ENCODE peak calls at places on chromosomes 16 and 17, in six cellular contexts. X, E, O, B, W and Z are unnamed samples.

GRCh38 chr16:20897253-20897896 is 2.8 kb downstream of the DCUN1D3 start:
- DNase-seq in X (no peak), E (no peak), O (no peak), B (no peak), W (no peak), Z (no peak)

GRCh38 chr16:35308674-35309073 is 1849.3 kb downstream of the TP53TG3F start:
- DNase-seq in X (peak), E (no peak), O (no peak), B (no peak), W (no peak), Z (no peak)

GRCh38 chr17:48056246-48056745 is 8.1 kb downstream of the NFE2L1 start:
- DNase-seq in X (no peak), E (no peak), O (no peak), B (no peak), W (no peak), Z (no peak)

GRCh38 chr16:88591577-88592021 is 21.4 kb downstream of the ZC3H18 start:
- DNase-seq in X (peak), E (peak), O (peak), B (no peak), W (peak), Z (no peak)

GRCh38 chr17:37134050-37134449 is 185.3 kb downstream of the AATF start:
- DNase-seq in X (no peak), E (no peak), O (no peak), B (no peak), W (no peak), Z (no peak)

GRCh38 chr17:13581925-13582324 is 19.8 kb downstream of the HS3ST3A1 start:
- DNase-seq in X (no peak), E (no peak), O (no peak), B (no peak), W (no peak), Z (no peak)

GRCh38 chr17:41340934-41341861 is 9.4 kb downstream of the KRT33A start:
- DNase-seq in X (no peak), E (no peak), O (no peak), B (no peak), W (no peak), Z (no peak)

GRCh38 chr17:64152428-64153125 is 22.6 kb upstream of the ERN1 start:
- DNase-seq in X (no peak), E (peak), O (no peak), B (no peak), W (no peak), Z (no peak)

GRCh38 chr16:19607610-19608280 is 52.2 kb downstream of the VPS35L start:
- DNase-seq in X (no peak), E (no peak), O (no peak), B (no peak), W (no peak), Z (no peak)

GRCh38 chr17:78358538-78359215 is 1.2 kb downstream of the SOCS3 start:
- DNase-seq in X (no peak), E (no peak), O (peak), B (no peak), W (peak), Z (peak)

GRCh38 chr17:68198931-68199836 is 48.7 kb upstream of the AMZ2 start:
- DNase-seq in X (no peak), E (peak), O (no peak), B (peak), W (peak), Z (no peak)

GRCh38 chr17:56908061-56908542 is 5.7 kb downstream of the TRIM25 start:
- DNase-seq in X (peak), E (no peak), O (peak), B (no peak), W (peak), Z (no peak)

GRCh38 chr17:37830151-37830993 is 85.5 kb upstream of the HNF1B start:
- DNase-seq in X (no peak), E (no peak), O (no peak), B (no peak), W (peak), Z (no peak)

GRCh38 chr17:49730078-49730786 is 22.5 kb upstream of the SLC35B1 start:
- DNase-seq in X (peak), E (peak), O (peak), B (no peak), W (no peak), Z (no peak)

GRCh38 chr17:45227101-45227591 is 5.5 kb downstream of the FMNL1 start:
- DNase-seq in X (no peak), E (no peak), O (no peak), B (no peak), W (no peak), Z (no peak)

DNA sequence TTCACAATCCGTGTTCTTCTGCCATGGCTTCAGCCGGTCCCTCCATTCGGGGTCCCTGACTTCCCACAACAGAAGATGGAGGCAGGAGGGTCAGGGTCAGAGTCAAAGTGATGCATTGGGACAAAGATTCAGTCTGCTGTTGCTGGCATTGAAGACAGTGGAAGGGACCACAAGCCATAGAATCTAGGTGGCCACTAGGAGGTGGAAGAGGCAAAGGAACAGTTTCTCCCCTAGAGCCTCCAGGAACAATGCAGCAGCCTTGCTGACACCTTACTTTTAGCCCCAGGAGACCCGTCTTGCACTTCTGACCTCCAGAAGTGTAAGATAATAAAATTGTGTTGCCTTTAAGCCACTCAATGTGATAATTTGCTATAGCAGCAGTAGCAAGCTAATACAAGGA is 55.9 kb downstream of the MFSD11 start:
- DNase-seq in X (no peak), E (no peak), O (no peak), B (peak), W (peak), Z (peak)
- TF ChIP-seq CTCF in X (no peak), E (no peak), O (no peak), B (no peak), W (peak), Z (peak)

GRCh38 chr17:61581611-61582349 is 9.2 kb downstream of the NACA2 start:
- DNase-seq in X (no peak), E (no peak), O (no peak), B (no peak), W (no peak), Z (no peak)

GRCh38 chr17:61583660-61584264 is 7.3 kb downstream of the NACA2 start:
- DNase-seq in X (no peak), E (no peak), O (no peak), B (no peak), W (no peak), Z (no peak)

GRCh38 chr17:61582593-61582992 is 8.4 kb downstream of the NACA2 start:
- DNase-seq in X (no peak), E (no peak), O (no peak), B (no peak), W (no peak), Z (no peak)

GRCh38 chr17:61584266-61584665 is 6.8 kb downstream of the NACA2 start:
- DNase-seq in X (no peak), E (no peak), O (no peak), B (no peak), W (no peak), Z (no peak)

GRCh38 chr17:61583242-61583641 is 7.8 kb downstream of the NACA2 start:
- DNase-seq in X (no peak), E (no peak), O (no peak), B (no peak), W (peak), Z (peak)
- TF ChIP-seq CTCF in X (no peak), E (no peak), O (no peak), B (peak), W (peak), Z (peak)

GRCh38 chr17:74858672-74859438 is 830 bp downstream of the GRIN2C start:
- DNase-seq in X (no peak), E (no peak), O (no peak), B (no peak), W (no peak), Z (no peak)

GRCh38 chr17:74860999-74861553 is 1.4 kb upstream of the GRIN2C start:
- DNase-seq in X (no peak), E (no peak), O (no peak), B (no peak), W (no peak), Z (no peak)

GRCh38 chr17:74860229-74860998 is 729 bp upstream of the GRIN2C start:
- DNase-seq in X (no peak), E (no peak), O (no peak), B (no peak), W (peak), Z (peak)

GRCh38 chr17:74861554-74862107 is 1.9 kb upstream of the GRIN2C start:
- DNase-seq in X (no peak), E (no peak), O (no peak), B (no peak), W (no peak), Z (no peak)

GRCh38 chr17:74859439-74860228 is at the start of gene GRIN2C:
- DNase-seq in X (no peak), E (no peak), O (no peak), B (peak), W (peak), Z (peak)
- TF ChIP-seq CTCF in X (no peak), E (no peak), O (peak), B (peak), W (peak), Z (peak)

GRCh38 chr17:4815043-4815675 is 8.2 kb downstream of the PLD2 start:
- DNase-seq in X (no peak), E (no peak), O (no peak), B (no peak), W (no peak), Z (no peak)
- TF ChIP-seq CTCF in X (no peak), E (no peak), O (peak), B (no peak), W (no peak), Z (peak)

GRCh38 chr17:35242805-35243458 is at the start of gene SLFN5:
- DNase-seq in X (peak), E (peak), O (peak), B (peak), W (peak), Z (peak)
- TF ChIP-seq CTCF in X (no peak), E (no peak), O (no peak), B (no peak), W (no peak), Z (no peak)

DNA sequence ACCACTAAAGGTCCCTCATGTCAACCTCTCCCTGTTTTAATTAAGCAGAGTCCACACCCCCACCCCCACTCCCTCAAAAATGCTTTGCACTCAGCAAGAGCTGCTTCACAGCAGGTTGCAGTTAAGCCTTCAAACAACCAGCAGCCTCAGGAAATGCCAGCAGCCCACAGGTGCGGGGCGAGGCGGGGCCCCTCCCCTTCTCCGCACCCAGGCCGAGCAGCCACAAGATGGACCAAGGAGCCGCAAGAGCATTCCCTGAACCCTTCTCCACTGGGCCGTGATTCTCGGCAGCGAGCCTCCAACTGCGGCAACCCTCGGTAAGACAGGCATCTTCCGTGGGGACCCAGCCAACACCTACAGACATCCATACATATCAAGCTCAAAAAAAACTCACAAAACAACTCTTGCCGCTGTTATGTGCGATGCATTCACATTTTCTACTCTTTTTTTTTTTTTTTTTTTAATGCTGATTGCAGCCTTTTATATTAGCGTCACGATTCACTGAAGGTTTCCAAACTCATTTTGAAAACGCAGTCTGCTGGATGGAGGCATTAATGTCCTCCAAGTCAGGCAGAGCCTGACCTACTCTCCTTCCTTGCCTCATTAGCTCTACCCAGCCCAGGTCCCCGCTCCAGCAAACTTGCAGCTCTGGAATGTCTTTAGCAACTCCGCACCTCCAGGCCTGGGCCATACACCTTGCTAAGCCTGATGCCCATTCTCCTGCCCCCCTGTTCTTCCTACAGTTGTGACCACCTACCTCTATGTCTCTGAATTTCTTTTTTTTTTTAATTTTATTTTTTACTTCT is 66.0 kb downstream of the AXIN2 start:
- DNase-seq in X (no peak), E (no peak), O (no peak), B (no peak), W (no peak), Z (peak)
- TF ChIP-seq CTCF in X (no peak), E (no peak), O (no peak), B (no peak), W (no peak), Z (no peak)

GRCh38 chr16:2016407-2016922 is 3.1 kb upstream of the NPW start:
- DNase-seq in X (no peak), E (no peak), O (no peak), B (no peak), W (no peak), Z (peak)
- TF ChIP-seq CTCF in X (no peak), E (no peak), O (no peak), B (peak), W (peak), Z (peak)

GRCh38 chr16:47460755-47461597 is at the start of the genes ITFG1 and PHKB:
- DNase-seq in X (peak), E (peak), O (peak), B (peak), W (peak), Z (peak)
- TF ChIP-seq CTCF in X (no peak), E (peak), O (peak), B (no peak), W (no peak), Z (no peak)

DNA sequence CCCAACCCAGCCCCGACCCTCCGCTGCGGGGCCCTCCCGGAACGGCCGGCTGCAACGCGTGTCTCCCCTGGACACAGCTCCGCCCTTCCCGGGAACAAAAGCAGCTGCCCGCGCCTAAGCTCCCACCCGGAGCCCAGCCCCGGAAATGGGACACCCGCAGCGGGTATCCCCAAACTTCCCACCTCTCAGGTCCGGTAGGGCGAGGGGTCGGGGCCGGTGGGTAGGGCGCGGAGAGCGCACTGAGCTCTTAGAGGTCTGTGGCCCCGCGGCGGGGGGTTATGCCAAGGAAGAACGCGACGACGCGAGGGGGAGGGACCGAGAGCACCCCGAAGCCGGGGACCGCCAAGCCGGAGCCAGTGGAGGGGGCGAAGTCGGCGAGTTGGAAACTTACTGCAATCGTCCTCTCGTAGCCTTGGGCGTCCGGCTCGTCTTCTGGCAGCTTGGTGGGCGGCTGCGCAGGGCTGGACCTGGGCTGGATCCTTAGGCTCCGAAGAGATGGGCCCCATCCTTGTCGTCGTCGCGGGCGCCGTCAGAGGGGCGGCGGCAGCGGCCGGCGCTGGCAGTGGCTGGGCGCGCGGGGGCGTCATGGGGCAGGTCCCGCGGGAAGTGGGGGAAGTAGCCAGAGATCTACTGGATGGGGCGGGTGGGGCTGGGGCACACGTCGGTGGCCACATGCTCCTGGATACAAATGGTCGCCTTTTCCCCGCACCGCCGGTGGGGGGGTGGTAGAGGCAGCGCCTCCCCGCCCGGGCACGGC is 6.9 kb downstream of the USP6 start:
- DNase-seq in X (no peak), E (peak), O (peak), B (peak), W (peak), Z (peak)
- TF ChIP-seq CTCF in X (no peak), E (no peak), O (no peak), B (no peak), W (no peak), Z (no peak)